ENCODE peak calls at places on chromosomes 16 and 17, in six cellular contexts. One of them, this sample, is unnamed.
A peak's percentile ranks its signal among the peaks of the same experiment; 100 is the strongest.

GRCh38 chr17:76053230-76054111 is 18.8 kb downstream of the SRP68 start:
- DNase-seq in HepG2: no peak
- DNase-seq in A549: peak; percentile 27
- DNase-seq in endothelial cell of umbilical vein: peak; percentile 79
- DNase-seq in GM12878: no peak
- DNase-seq in K562: peak; percentile 57
- DNase-seq in this sample: peak; percentile 42

GRCh38 chr17:59762022-59762825 is 54.8 kb downstream of the VMP1 start:
- DNase-seq in HepG2: no peak
- DNase-seq in A549: no peak
- DNase-seq in endothelial cell of umbilical vein: peak; percentile 83
- DNase-seq in GM12878: no peak
- DNase-seq in K562: no peak
- DNase-seq in this sample: peak; percentile 24

GRCh38 chr16:9438991-9439390 is 347.5 kb downstream of the HAPSTR1 start:
- DNase-seq in HepG2: no peak
- DNase-seq in A549: no peak
- DNase-seq in endothelial cell of umbilical vein: no peak
- DNase-seq in GM12878: no peak
- DNase-seq in K562: no peak
- DNase-seq in this sample: no peak

GRCh38 chr17:34382586-34383224 is 19.7 kb upstream of the CCL1 start:
- DNase-seq in HepG2: no peak
- DNase-seq in A549: no peak
- DNase-seq in endothelial cell of umbilical vein: peak; percentile 94
- DNase-seq in GM12878: peak; percentile 49
- DNase-seq in K562: no peak
- DNase-seq in this sample: peak; percentile 76

GRCh38 chr17:82230627-82231311 is 1.9 kb downstream of the SLC16A3 start:
- DNase-seq in HepG2: peak; percentile 87
- DNase-seq in A549: peak; percentile 79
- DNase-seq in endothelial cell of umbilical vein: peak; percentile 75
- DNase-seq in GM12878: no peak
- DNase-seq in K562: peak; percentile 92
- DNase-seq in this sample: peak; percentile 89

GRCh38 chr17:36851230-36851629 is 86.0 kb upstream of the LHX1 start:
- DNase-seq in HepG2: peak; percentile 19
- DNase-seq in A549: peak; percentile 76
- DNase-seq in endothelial cell of umbilical vein: peak; percentile 9
- DNase-seq in GM12878: no peak
- DNase-seq in K562: no peak
- DNase-seq in this sample: no peak

GRCh38 chr16:47519037-47519436 is 57.9 kb downstream of the PHKB start:
- DNase-seq in HepG2: no peak
- DNase-seq in A549: no peak
- DNase-seq in endothelial cell of umbilical vein: no peak
- DNase-seq in GM12878: no peak
- DNase-seq in K562: no peak
- DNase-seq in this sample: no peak

GRCh38 chr17:37608369-37609169 is 649 bp downstream of the SYNRG start:
- DNase-seq in HepG2: peak; percentile 39
- DNase-seq in A549: peak; percentile 61
- DNase-seq in endothelial cell of umbilical vein: peak; percentile 77
- DNase-seq in GM12878: no peak
- DNase-seq in K562: peak; percentile 57
- DNase-seq in this sample: peak; percentile 77

DNA sequence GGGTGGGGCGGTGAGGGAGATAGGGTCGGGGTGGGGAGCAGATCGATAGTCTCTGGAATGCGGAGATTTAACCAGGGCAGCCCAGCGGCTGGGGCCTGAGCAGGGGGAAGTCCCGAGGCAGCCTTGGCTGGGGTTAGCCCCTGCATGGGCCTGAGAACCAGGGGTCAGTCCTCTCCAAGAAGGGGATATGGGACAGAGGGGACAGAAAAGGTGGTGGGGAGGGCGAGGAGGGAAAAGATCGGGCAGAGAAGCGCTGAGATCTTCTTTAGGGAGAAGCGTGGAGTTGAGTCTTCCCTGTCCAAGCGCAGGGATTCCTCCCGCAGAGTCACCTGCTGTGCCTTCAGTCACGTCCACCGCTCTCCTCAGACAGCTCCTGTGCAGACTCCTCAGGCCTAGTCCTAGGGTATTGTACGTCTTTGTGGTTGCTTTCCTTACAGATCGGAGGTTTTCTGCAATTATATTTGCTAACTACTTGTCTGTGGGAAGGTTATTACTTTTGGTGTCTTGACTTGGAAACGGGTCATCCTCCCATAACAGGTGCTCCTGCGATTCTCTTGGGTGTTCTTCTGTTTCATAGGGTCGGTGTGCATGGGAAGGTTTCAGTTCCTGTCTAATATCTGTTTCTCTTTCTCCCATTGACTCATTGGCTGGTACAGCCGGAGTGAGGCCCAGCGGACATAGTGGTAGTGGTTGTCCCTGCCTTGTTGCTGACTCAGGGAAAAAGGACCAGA is 952 bp downstream of the CD300A start:
- DNase-seq in HepG2: no peak
- DNase-seq in A549: no peak
- DNase-seq in endothelial cell of umbilical vein: no peak
- DNase-seq in GM12878: peak; percentile 95
- DNase-seq in K562: no peak
- DNase-seq in this sample: no peak
- TF ChIP-seq MYC in HepG2: no peak
- TF ChIP-seq MYC in A549: no peak
- TF ChIP-seq MYC in endothelial cell of umbilical vein: no peak
- TF ChIP-seq MYC in GM12878: no peak
- TF ChIP-seq MYC in K562: no peak
- TF ChIP-seq MYC in this sample: no peak

GRCh38 chr16:22973451-22973991 is 159.6 kb downstream of the HS3ST2 start:
- DNase-seq in HepG2: no peak
- DNase-seq in A549: no peak
- DNase-seq in endothelial cell of umbilical vein: no peak
- DNase-seq in GM12878: no peak
- DNase-seq in K562: no peak
- DNase-seq in this sample: no peak

GRCh38 chr16:22979038-22979437 is 165.1 kb downstream of the HS3ST2 start:
- DNase-seq in HepG2: no peak
- DNase-seq in A549: no peak
- DNase-seq in endothelial cell of umbilical vein: no peak
- DNase-seq in GM12878: no peak
- DNase-seq in K562: no peak
- DNase-seq in this sample: no peak

GRCh38 chr16:22971346-22971924 is 157.5 kb downstream of the HS3ST2 start:
- DNase-seq in HepG2: no peak
- DNase-seq in A549: no peak
- DNase-seq in endothelial cell of umbilical vein: no peak
- DNase-seq in GM12878: no peak
- DNase-seq in K562: no peak
- DNase-seq in this sample: no peak

GRCh38 chr16:22977294-22977697 is 163.3 kb downstream of the HS3ST2 start:
- DNase-seq in HepG2: peak; percentile 39
- DNase-seq in A549: no peak
- DNase-seq in endothelial cell of umbilical vein: peak; percentile 3
- DNase-seq in GM12878: no peak
- DNase-seq in K562: no peak
- DNase-seq in this sample: peak; percentile 32
- TF ChIP-seq CTCF in HepG2: peak; percentile 50
- TF ChIP-seq CTCF in A549: peak; percentile 49
- TF ChIP-seq CTCF in endothelial cell of umbilical vein: no peak
- TF ChIP-seq CTCF in GM12878: peak; percentile 25
- TF ChIP-seq CTCF in K562: no peak
- TF ChIP-seq CTCF in this sample: no peak

GRCh38 chr17:51427259-51428255 is 167.2 kb downstream of the UTP18 start:
- DNase-seq in HepG2: no peak
- DNase-seq in A549: no peak
- DNase-seq in endothelial cell of umbilical vein: no peak
- DNase-seq in GM12878: peak; percentile 26
- DNase-seq in K562: no peak
- DNase-seq in this sample: peak; percentile 4
- TF ChIP-seq MYC in HepG2: no peak
- TF ChIP-seq MYC in A549: no peak
- TF ChIP-seq MYC in endothelial cell of umbilical vein: no peak
- TF ChIP-seq MYC in GM12878: no peak
- TF ChIP-seq MYC in K562: no peak
- TF ChIP-seq MYC in this sample: no peak

GRCh38 chr17:28370035-28370743 is at the start of gene VTN:
- DNase-seq in HepG2: peak; percentile 98
- DNase-seq in A549: peak; percentile 78
- DNase-seq in endothelial cell of umbilical vein: peak; percentile 16
- DNase-seq in GM12878: no peak
- DNase-seq in K562: peak; percentile 73
- DNase-seq in this sample: peak; percentile 45
- TF ChIP-seq CTCF in HepG2: peak; percentile 33
- TF ChIP-seq CTCF in A549: no peak
- TF ChIP-seq CTCF in endothelial cell of umbilical vein: no peak
- TF ChIP-seq CTCF in GM12878: no peak
- TF ChIP-seq CTCF in K562: peak; percentile 44
- TF ChIP-seq CTCF in this sample: peak; percentile 5

DNA sequence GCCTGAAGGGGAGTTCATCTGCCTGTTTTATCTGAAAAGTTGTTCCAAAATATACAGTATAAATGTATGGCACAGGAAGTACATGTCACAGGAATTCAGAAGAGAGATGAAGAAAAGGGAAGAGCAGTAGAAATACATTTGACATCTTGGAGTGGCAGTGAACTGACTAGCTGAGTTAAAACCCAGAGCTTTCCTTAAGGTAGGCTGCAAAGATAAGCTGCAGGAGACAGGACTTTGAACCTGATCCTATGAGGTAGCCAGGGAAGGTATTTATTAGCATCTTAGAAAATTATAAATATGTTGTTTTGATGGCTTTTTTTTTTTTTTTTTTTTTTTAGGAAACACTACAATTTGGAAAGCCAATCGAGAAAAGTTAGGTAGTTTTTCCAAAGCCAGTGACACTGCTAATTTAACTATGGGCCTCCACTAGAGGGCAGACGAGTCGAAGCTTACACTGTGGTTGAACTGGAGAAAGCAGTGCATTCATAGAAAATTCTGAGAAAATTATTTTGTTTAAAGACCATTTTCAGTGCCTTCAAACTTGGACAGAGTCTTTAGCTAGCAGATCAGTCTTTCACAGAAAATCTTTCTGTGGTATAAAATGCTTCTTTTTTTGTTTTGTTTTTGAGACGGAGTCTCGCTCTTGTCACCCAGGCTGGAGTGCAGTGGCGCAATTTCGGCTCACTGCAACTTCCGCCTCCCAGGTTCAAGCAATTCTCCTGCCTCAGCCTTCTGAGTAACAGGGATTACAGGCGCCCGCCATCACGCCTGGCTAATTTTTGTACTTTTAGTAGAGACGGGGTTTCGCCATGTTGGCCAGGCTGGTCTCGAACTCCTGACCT is 122.3 kb downstream of the SSH2 start:
- DNase-seq in HepG2: peak; percentile 57
- DNase-seq in A549: peak; percentile 73
- DNase-seq in endothelial cell of umbilical vein: peak; percentile 67
- DNase-seq in GM12878: peak; percentile 31
- DNase-seq in K562: peak; percentile 64
- DNase-seq in this sample: peak; percentile 81
- TF ChIP-seq MYC in HepG2: no peak
- TF ChIP-seq MYC in A549: no peak
- TF ChIP-seq MYC in endothelial cell of umbilical vein: no peak
- TF ChIP-seq MYC in GM12878: no peak
- TF ChIP-seq MYC in K562: no peak
- TF ChIP-seq MYC in this sample: peak; percentile 34

DNA sequence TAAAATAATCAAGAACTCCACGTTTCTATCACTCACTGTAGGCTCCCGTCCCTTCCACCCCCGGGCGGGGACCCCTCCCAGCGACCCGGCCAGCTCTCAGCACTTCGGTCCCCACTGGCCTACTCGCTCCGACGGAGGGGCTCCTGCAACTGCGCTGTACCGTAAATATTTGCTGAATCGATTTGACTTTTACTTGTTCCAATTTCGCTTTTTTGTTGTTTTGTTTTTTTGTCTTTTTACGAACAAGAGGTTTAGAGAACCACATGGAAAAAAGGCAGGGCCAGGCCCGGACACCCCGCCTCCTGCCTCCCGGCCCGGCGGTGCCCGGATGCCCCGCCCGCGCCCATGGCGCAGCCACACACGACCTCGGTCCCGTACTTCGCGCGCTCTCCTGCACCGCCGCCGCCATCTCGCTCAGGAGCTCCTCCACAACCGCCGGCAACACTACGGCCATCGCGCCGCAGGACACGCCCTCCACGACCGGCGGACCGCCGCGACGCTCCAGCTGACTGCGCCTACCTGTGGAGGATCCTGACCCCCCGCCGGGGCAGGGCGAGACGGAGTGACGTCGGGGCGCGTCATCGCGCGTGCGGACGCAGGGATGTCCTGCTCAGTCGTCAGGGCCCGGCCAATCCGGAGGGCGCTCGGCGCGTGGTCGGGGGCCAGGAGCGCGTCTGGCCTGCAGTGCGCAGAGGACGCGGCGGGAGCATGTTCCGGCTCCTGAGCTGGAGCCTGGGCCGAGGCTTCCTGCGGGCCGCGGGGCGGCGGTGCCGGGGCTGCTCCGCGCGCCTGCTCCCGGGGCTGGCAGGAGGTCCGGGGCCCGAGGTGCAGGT is at the start of the genes TTC19 and ZSWIM7:
- DNase-seq in HepG2: peak; percentile 92
- DNase-seq in A549: peak; percentile 99
- DNase-seq in endothelial cell of umbilical vein: peak; percentile 96
- DNase-seq in GM12878: peak; percentile 83
- DNase-seq in K562: peak; percentile 95
- DNase-seq in this sample: peak; percentile 99
- TF ChIP-seq CTCF in HepG2: peak; percentile 69
- TF ChIP-seq CTCF in A549: no peak
- TF ChIP-seq CTCF in endothelial cell of umbilical vein: no peak
- TF ChIP-seq CTCF in GM12878: peak; percentile 9
- TF ChIP-seq CTCF in K562: no peak
- TF ChIP-seq CTCF in this sample: no peak

This sample was measured in NB4.